ENCODE peak calls at places on chromosomes 1 and 21, in seven cellular contexts. One of them, this sample, is unnamed.

GRCh38 chr1:207366022-207366421 is 44.5 kb downstream of the CD55 start:
- DNase-seq in EH: no peak
- DNase-seq in activated CD4-positive, alpha-beta T cell treated with anti-CD3 and anti-CD28 coated beads, Interleukin-2, amount 10 ng/mL, durations not matched to agents 7 days and 5 days: no peak
- DNase-seq in activated naive CD4-positive, alpha-beta T cell: no peak
- DNase-seq in Right ventricle myocardium superior: no peak
- DNase-seq in EL: no peak
- DNase-seq in head of caudate nucleus: no peak
- DNase-seq in this sample: no peak

GRCh38 chr21:20443558-20444155 is 554.6 kb upstream of the NCAM2 start:
- DNase-seq in EL: no peak
- DNase-seq in activated naive CD4-positive, alpha-beta T cell: no peak
- DNase-seq in EH: no peak
- DNase-seq in activated CD4-positive, alpha-beta T cell treated with anti-CD3 and anti-CD28 coated beads, Interleukin-2, amount 10 ng/mL, durations not matched to agents 7 days and 5 days: no peak
- DNase-seq in head of caudate nucleus: no peak
- DNase-seq in Right ventricle myocardium superior: no peak
- DNase-seq in this sample: no peak

GRCh38 chr21:41068411-41069304 is 99.3 kb upstream of the BACE2 start:
- DNase-seq in activated naive CD4-positive, alpha-beta T cell: peak; percentile 60
- DNase-seq in EH: peak; percentile 54
- DNase-seq in head of caudate nucleus: peak; percentile 94
- DNase-seq in EL: peak; percentile 60
- DNase-seq in Right ventricle myocardium superior: peak; percentile 88
- DNase-seq in activated CD4-positive, alpha-beta T cell treated with anti-CD3 and anti-CD28 coated beads, Interleukin-2, amount 10 ng/mL, durations not matched to agents 7 days and 5 days: peak; percentile 72
- DNase-seq in this sample: peak; percentile 3

GRCh38 chr1:44949286-44949685 is 37.1 kb downstream of the EIF2B3 start:
- DNase-seq in activated CD4-positive, alpha-beta T cell treated with anti-CD3 and anti-CD28 coated beads, Interleukin-2, amount 10 ng/mL, durations not matched to agents 7 days and 5 days: no peak
- DNase-seq in head of caudate nucleus: no peak
- DNase-seq in activated naive CD4-positive, alpha-beta T cell: no peak
- DNase-seq in EH: no peak
- DNase-seq in Right ventricle myocardium superior: no peak
- DNase-seq in EL: no peak
- DNase-seq in this sample: no peak

GRCh38 chr1:64515427-64515826 is 45.5 kb downstream of the CACHD1 start:
- DNase-seq in activated naive CD4-positive, alpha-beta T cell: no peak
- DNase-seq in Right ventricle myocardium superior: peak; percentile 59
- DNase-seq in activated CD4-positive, alpha-beta T cell treated with anti-CD3 and anti-CD28 coated beads, Interleukin-2, amount 10 ng/mL, durations not matched to agents 7 days and 5 days: no peak
- DNase-seq in EH: peak; percentile 73
- DNase-seq in head of caudate nucleus: no peak
- DNase-seq in EL: peak; percentile 75
- DNase-seq in this sample: no peak

GRCh38 chr21:33070921-33071877 is 1.3 kb downstream of the OLIG1 start:
- DNase-seq in activated CD4-positive, alpha-beta T cell treated with anti-CD3 and anti-CD28 coated beads, Interleukin-2, amount 10 ng/mL, durations not matched to agents 7 days and 5 days: no peak
- DNase-seq in activated naive CD4-positive, alpha-beta T cell: no peak
- DNase-seq in head of caudate nucleus: peak; percentile 57
- DNase-seq in EH: peak; percentile 5
- DNase-seq in Right ventricle myocardium superior: peak; percentile 46
- DNase-seq in EL: peak; percentile 28
- DNase-seq in this sample: no peak

GRCh38 chr1:9473032-9473792 is 66.1 kb upstream of the SLC25A33 start:
- DNase-seq in activated naive CD4-positive, alpha-beta T cell: no peak
- DNase-seq in EL: peak; percentile 95
- DNase-seq in Right ventricle myocardium superior: peak; percentile 86
- DNase-seq in activated CD4-positive, alpha-beta T cell treated with anti-CD3 and anti-CD28 coated beads, Interleukin-2, amount 10 ng/mL, durations not matched to agents 7 days and 5 days: no peak
- DNase-seq in EH: peak; percentile 95
- DNase-seq in head of caudate nucleus: peak; percentile 28
- DNase-seq in this sample: no peak

GRCh38 chr21:39651206-39651605 is 38.5 kb downstream of the B3GALT5 start:
- DNase-seq in EL: no peak
- DNase-seq in EH: peak; percentile 41
- DNase-seq in head of caudate nucleus: no peak
- DNase-seq in Right ventricle myocardium superior: no peak
- DNase-seq in activated CD4-positive, alpha-beta T cell treated with anti-CD3 and anti-CD28 coated beads, Interleukin-2, amount 10 ng/mL, durations not matched to agents 7 days and 5 days: no peak
- DNase-seq in activated naive CD4-positive, alpha-beta T cell: no peak
- DNase-seq in this sample: no peak

GRCh38 chr1:41848216-41848952 is 70.3 kb downstream of the HIVEP3 start:
- DNase-seq in activated CD4-positive, alpha-beta T cell treated with anti-CD3 and anti-CD28 coated beads, Interleukin-2, amount 10 ng/mL, durations not matched to agents 7 days and 5 days: no peak
- DNase-seq in EH: no peak
- DNase-seq in head of caudate nucleus: no peak
- DNase-seq in Right ventricle myocardium superior: no peak
- DNase-seq in activated naive CD4-positive, alpha-beta T cell: no peak
- DNase-seq in EL: no peak
- DNase-seq in this sample: no peak

GRCh38 chr1:3219005-3219724 is 150.2 kb downstream of the PRDM16 start:
- DNase-seq in EL: no peak
- DNase-seq in activated naive CD4-positive, alpha-beta T cell: no peak
- DNase-seq in EH: no peak
- DNase-seq in activated CD4-positive, alpha-beta T cell treated with anti-CD3 and anti-CD28 coated beads, Interleukin-2, amount 10 ng/mL, durations not matched to agents 7 days and 5 days: no peak
- DNase-seq in Right ventricle myocardium superior: peak; percentile 90
- DNase-seq in head of caudate nucleus: peak; percentile 90
- DNase-seq in this sample: no peak

GRCh38 chr1:194378517-194378916 is 1192.1 kb upstream of the B3GALT2 start:
- DNase-seq in activated CD4-positive, alpha-beta T cell treated with anti-CD3 and anti-CD28 coated beads, Interleukin-2, amount 10 ng/mL, durations not matched to agents 7 days and 5 days: no peak
- DNase-seq in activated naive CD4-positive, alpha-beta T cell: no peak
- DNase-seq in Right ventricle myocardium superior: no peak
- DNase-seq in head of caudate nucleus: no peak
- DNase-seq in EL: peak; percentile 21
- DNase-seq in EH: peak; percentile 46
- DNase-seq in this sample: no peak

GRCh38 chr1:155911156-155912055 is at the start of gene RIT1:
- DNase-seq in head of caudate nucleus: peak; percentile 88
- DNase-seq in EH: peak; percentile 83
- DNase-seq in Right ventricle myocardium superior: peak; percentile 93
- DNase-seq in activated naive CD4-positive, alpha-beta T cell: peak; percentile 54
- DNase-seq in EL: peak; percentile 83
- DNase-seq in activated CD4-positive, alpha-beta T cell treated with anti-CD3 and anti-CD28 coated beads, Interleukin-2, amount 10 ng/mL, durations not matched to agents 7 days and 5 days: peak; percentile 89
- DNase-seq in this sample: peak; percentile 65

GRCh38 chr1:86788300-86789206 is 84.2 kb downstream of the SH3GLB1 start:
- DNase-seq in EL: peak; percentile 64
- DNase-seq in EH: peak; percentile 89
- DNase-seq in activated naive CD4-positive, alpha-beta T cell: no peak
- DNase-seq in Right ventricle myocardium superior: peak; percentile 56
- DNase-seq in activated CD4-positive, alpha-beta T cell treated with anti-CD3 and anti-CD28 coated beads, Interleukin-2, amount 10 ng/mL, durations not matched to agents 7 days and 5 days: no peak
- DNase-seq in head of caudate nucleus: no peak
- DNase-seq in this sample: no peak

GRCh38 chr1:6899141-6899540 is 113.9 kb downstream of the CAMTA1 start:
- DNase-seq in activated naive CD4-positive, alpha-beta T cell: no peak
- DNase-seq in EL: peak; percentile 10
- DNase-seq in activated CD4-positive, alpha-beta T cell treated with anti-CD3 and anti-CD28 coated beads, Interleukin-2, amount 10 ng/mL, durations not matched to agents 7 days and 5 days: no peak
- DNase-seq in head of caudate nucleus: no peak
- DNase-seq in EH: peak; percentile 28
- DNase-seq in Right ventricle myocardium superior: no peak
- DNase-seq in this sample: no peak

GRCh38 chr1:216641669-216642460 is 81.4 kb downstream of the ESRRG start:
- DNase-seq in activated CD4-positive, alpha-beta T cell treated with anti-CD3 and anti-CD28 coated beads, Interleukin-2, amount 10 ng/mL, durations not matched to agents 7 days and 5 days: no peak
- DNase-seq in activated naive CD4-positive, alpha-beta T cell: no peak
- DNase-seq in Right ventricle myocardium superior: no peak
- DNase-seq in EL: no peak
- DNase-seq in EH: no peak
- DNase-seq in head of caudate nucleus: no peak
- DNase-seq in this sample: no peak

GRCh38 chr1:93015590-93015989 is 54.3 kb upstream of the DIPK1A start:
- DNase-seq in Right ventricle myocardium superior: no peak
- DNase-seq in EH: peak; percentile 74
- DNase-seq in head of caudate nucleus: no peak
- DNase-seq in activated naive CD4-positive, alpha-beta T cell: no peak
- DNase-seq in activated CD4-positive, alpha-beta T cell treated with anti-CD3 and anti-CD28 coated beads, Interleukin-2, amount 10 ng/mL, durations not matched to agents 7 days and 5 days: no peak
- DNase-seq in EL: peak; percentile 37
- DNase-seq in this sample: no peak

GRCh38 chr1:226982451-226983177 is 42.5 kb downstream of the COQ8A start:
- DNase-seq in EH: no peak
- DNase-seq in head of caudate nucleus: no peak
- DNase-seq in Right ventricle myocardium superior: no peak
- DNase-seq in EL: no peak
- DNase-seq in activated naive CD4-positive, alpha-beta T cell: no peak
- DNase-seq in activated CD4-positive, alpha-beta T cell treated with anti-CD3 and anti-CD28 coated beads, Interleukin-2, amount 10 ng/mL, durations not matched to agents 7 days and 5 days: no peak
- DNase-seq in this sample: no peak

GRCh38 chr1:107806902-107807301 is 158.1 kb downstream of the VAV3 start:
- DNase-seq in activated CD4-positive, alpha-beta T cell treated with anti-CD3 and anti-CD28 coated beads, Interleukin-2, amount 10 ng/mL, durations not matched to agents 7 days and 5 days: no peak
- DNase-seq in head of caudate nucleus: no peak
- DNase-seq in EL: no peak
- DNase-seq in EH: no peak
- DNase-seq in activated naive CD4-positive, alpha-beta T cell: no peak
- DNase-seq in Right ventricle myocardium superior: no peak
- DNase-seq in this sample: no peak

GRCh38 chr1:156657161-156657970 is 15.4 kb downstream of the BCAN start:
- DNase-seq in activated naive CD4-positive, alpha-beta T cell: peak; percentile 57
- DNase-seq in activated CD4-positive, alpha-beta T cell treated with anti-CD3 and anti-CD28 coated beads, Interleukin-2, amount 10 ng/mL, durations not matched to agents 7 days and 5 days: peak; percentile 69
- DNase-seq in EL: peak; percentile 67
- DNase-seq in EH: peak; percentile 64
- DNase-seq in head of caudate nucleus: peak; percentile 92
- DNase-seq in Right ventricle myocardium superior: peak; percentile 88
- DNase-seq in this sample: peak; percentile 61